ENCODE peak calls at places on chromosomes 13 and 19, in seven cellular contexts. One of them, this sample, is unnamed.
A peak's percentile ranks its signal among the peaks of the same experiment; 100 is the strongest.

GRCh38 chr13:85651440-85651839 is 147.8 kb downstream of the SLITRK6 start:
- DNase-seq in GOT3: no peak
- DNase-seq in GM12892: no peak
- DNase-seq in CD4-positive, alpha-beta T cell: no peak
- DNase-seq in BJ: no peak
- DNase-seq in tibial artery: no peak
- DNase-seq in stimulated activated naive B cell treated with anti-CD40 and anti-IgM and Interleukin-4, amounts not matched to agents 10 μg/mL and 1 μg/mL and 100 μg/mL, for 72 hours: no peak
- DNase-seq in this sample: no peak

GRCh38 chr13:34627499-34627898 is 314.6 kb upstream of the NBEA start:
- DNase-seq in BJ: no peak
- DNase-seq in tibial artery: no peak
- DNase-seq in GM12892: no peak
- DNase-seq in stimulated activated naive B cell treated with anti-CD40 and anti-IgM and Interleukin-4, amounts not matched to agents 10 μg/mL and 1 μg/mL and 100 μg/mL, for 72 hours: no peak
- DNase-seq in CD4-positive, alpha-beta T cell: no peak
- DNase-seq in GOT3: no peak
- DNase-seq in this sample: no peak

GRCh38 chr13:99985243-99985874 is 3.8 kb downstream of the ZIC2 start:
- DNase-seq in BJ: no peak
- DNase-seq in stimulated activated naive B cell treated with anti-CD40 and anti-IgM and Interleukin-4, amounts not matched to agents 10 μg/mL and 1 μg/mL and 100 μg/mL, for 72 hours: no peak
- DNase-seq in CD4-positive, alpha-beta T cell: peak; percentile 37
- DNase-seq in GM12892: no peak
- DNase-seq in tibial artery: no peak
- DNase-seq in GOT3: no peak
- DNase-seq in this sample: no peak

GRCh38 chr19:51503891-51504290 is 2.3 kb upstream of the SIGLEC12 start:
- DNase-seq in BJ: no peak
- DNase-seq in CD4-positive, alpha-beta T cell: no peak
- DNase-seq in GOT3: no peak
- DNase-seq in tibial artery: no peak
- DNase-seq in stimulated activated naive B cell treated with anti-CD40 and anti-IgM and Interleukin-4, amounts not matched to agents 10 μg/mL and 1 μg/mL and 100 μg/mL, for 72 hours: no peak
- DNase-seq in GM12892: no peak
- DNase-seq in this sample: no peak

GRCh38 chr19:18418725-18419194 is 438 bp upstream of the SSBP4 start:
- DNase-seq in BJ: no peak
- DNase-seq in tibial artery: peak; percentile 65
- DNase-seq in GM12892: no peak
- DNase-seq in GOT3: no peak
- DNase-seq in stimulated activated naive B cell treated with anti-CD40 and anti-IgM and Interleukin-4, amounts not matched to agents 10 μg/mL and 1 μg/mL and 100 μg/mL, for 72 hours: no peak
- DNase-seq in CD4-positive, alpha-beta T cell: no peak
- DNase-seq in this sample: peak; percentile 66

GRCh38 chr19:30755581-30755980 is 383.4 kb downstream of the ZNF536 start:
- DNase-seq in CD4-positive, alpha-beta T cell: no peak
- DNase-seq in GM12892: no peak
- DNase-seq in GOT3: no peak
- DNase-seq in stimulated activated naive B cell treated with anti-CD40 and anti-IgM and Interleukin-4, amounts not matched to agents 10 μg/mL and 1 μg/mL and 100 μg/mL, for 72 hours: no peak
- DNase-seq in BJ: no peak
- DNase-seq in tibial artery: no peak
- DNase-seq in this sample: no peak

GRCh38 chr19:16325161-16325527 is 518 bp downstream of the KLF2 start:
- DNase-seq in BJ: no peak
- DNase-seq in GOT3: no peak
- DNase-seq in CD4-positive, alpha-beta T cell: peak; percentile 63
- DNase-seq in stimulated activated naive B cell treated with anti-CD40 and anti-IgM and Interleukin-4, amounts not matched to agents 10 μg/mL and 1 μg/mL and 100 μg/mL, for 72 hours: peak; percentile 42
- DNase-seq in tibial artery: no peak
- DNase-seq in GM12892: no peak
- DNase-seq in this sample: peak; percentile 52

GRCh38 chr13:58843567-58843966 is 1212.0 kb downstream of the PCDH17 start:
- DNase-seq in BJ: no peak
- DNase-seq in CD4-positive, alpha-beta T cell: no peak
- DNase-seq in stimulated activated naive B cell treated with anti-CD40 and anti-IgM and Interleukin-4, amounts not matched to agents 10 μg/mL and 1 μg/mL and 100 μg/mL, for 72 hours: no peak
- DNase-seq in GOT3: no peak
- DNase-seq in tibial artery: no peak
- DNase-seq in GM12892: no peak
- DNase-seq in this sample: no peak

GRCh38 chr19:37931941-37932655 is 25.1 kb downstream of the SIPA1L3 start:
- DNase-seq in stimulated activated naive B cell treated with anti-CD40 and anti-IgM and Interleukin-4, amounts not matched to agents 10 μg/mL and 1 μg/mL and 100 μg/mL, for 72 hours: peak; percentile 54
- DNase-seq in CD4-positive, alpha-beta T cell: no peak
- DNase-seq in tibial artery: peak; percentile 55
- DNase-seq in BJ: no peak
- DNase-seq in GOT3: no peak
- DNase-seq in GM12892: peak; percentile 47
- DNase-seq in this sample: peak; percentile 18

GRCh38 chr19:32324631-32325215 is 20.7 kb upstream of the ZNF507 start:
- DNase-seq in GM12892: no peak
- DNase-seq in CD4-positive, alpha-beta T cell: no peak
- DNase-seq in BJ: no peak
- DNase-seq in tibial artery: no peak
- DNase-seq in stimulated activated naive B cell treated with anti-CD40 and anti-IgM and Interleukin-4, amounts not matched to agents 10 μg/mL and 1 μg/mL and 100 μg/mL, for 72 hours: no peak
- DNase-seq in GOT3: no peak
- DNase-seq in this sample: no peak

GRCh38 chr13:30600470-30600869 is 17.2 kb upstream of the USPL1 start:
- DNase-seq in CD4-positive, alpha-beta T cell: no peak
- DNase-seq in tibial artery: no peak
- DNase-seq in GM12892: no peak
- DNase-seq in stimulated activated naive B cell treated with anti-CD40 and anti-IgM and Interleukin-4, amounts not matched to agents 10 μg/mL and 1 μg/mL and 100 μg/mL, for 72 hours: no peak
- DNase-seq in GOT3: no peak
- DNase-seq in BJ: no peak
- DNase-seq in this sample: no peak

GRCh38 chr13:29483211-29483610 is 112.3 kb downstream of the SLC7A1 start:
- DNase-seq in BJ: no peak
- DNase-seq in CD4-positive, alpha-beta T cell: no peak
- DNase-seq in stimulated activated naive B cell treated with anti-CD40 and anti-IgM and Interleukin-4, amounts not matched to agents 10 μg/mL and 1 μg/mL and 100 μg/mL, for 72 hours: no peak
- DNase-seq in tibial artery: no peak
- DNase-seq in GOT3: no peak
- DNase-seq in GM12892: no peak
- DNase-seq in this sample: no peak

GRCh38 chr13:43935878-43936277 is 56.2 kb downstream of the LACC1 start:
- DNase-seq in GOT3: no peak
- DNase-seq in GM12892: no peak
- DNase-seq in BJ: no peak
- DNase-seq in tibial artery: no peak
- DNase-seq in CD4-positive, alpha-beta T cell: no peak
- DNase-seq in stimulated activated naive B cell treated with anti-CD40 and anti-IgM and Interleukin-4, amounts not matched to agents 10 μg/mL and 1 μg/mL and 100 μg/mL, for 72 hours: no peak
- DNase-seq in this sample: no peak

GRCh38 chr19:29752450-29753025 is 37.5 kb upstream of the C19orf12 start:
- DNase-seq in GM12892: no peak
- DNase-seq in BJ: no peak
- DNase-seq in tibial artery: no peak
- DNase-seq in stimulated activated naive B cell treated with anti-CD40 and anti-IgM and Interleukin-4, amounts not matched to agents 10 μg/mL and 1 μg/mL and 100 μg/mL, for 72 hours: no peak
- DNase-seq in CD4-positive, alpha-beta T cell: no peak
- DNase-seq in GOT3: no peak
- DNase-seq in this sample: no peak

GRCh38 chr19:44848036-44848804 is 2.1 kb downstream of the NECTIN2 start:
- DNase-seq in BJ: no peak
- DNase-seq in stimulated activated naive B cell treated with anti-CD40 and anti-IgM and Interleukin-4, amounts not matched to agents 10 μg/mL and 1 μg/mL and 100 μg/mL, for 72 hours: no peak
- DNase-seq in GM12892: no peak
- DNase-seq in CD4-positive, alpha-beta T cell: no peak
- DNase-seq in tibial artery: peak; percentile 33
- DNase-seq in GOT3: no peak
- DNase-seq in this sample: peak; percentile 26

GRCh38 chr13:92948034-92948433 is 278.6 kb upstream of the GPC6 start:
- DNase-seq in BJ: no peak
- DNase-seq in CD4-positive, alpha-beta T cell: no peak
- DNase-seq in GM12892: no peak
- DNase-seq in GOT3: no peak
- DNase-seq in stimulated activated naive B cell treated with anti-CD40 and anti-IgM and Interleukin-4, amounts not matched to agents 10 μg/mL and 1 μg/mL and 100 μg/mL, for 72 hours: no peak
- DNase-seq in tibial artery: no peak
- DNase-seq in this sample: no peak

GRCh38 chr19:35120492-35120891 is 4.9 kb downstream of the FXYD3 start:
- DNase-seq in GOT3: peak; percentile 31
- DNase-seq in CD4-positive, alpha-beta T cell: no peak
- DNase-seq in BJ: peak; percentile 41
- DNase-seq in GM12892: no peak
- DNase-seq in tibial artery: peak; percentile 60
- DNase-seq in stimulated activated naive B cell treated with anti-CD40 and anti-IgM and Interleukin-4, amounts not matched to agents 10 μg/mL and 1 μg/mL and 100 μg/mL, for 72 hours: peak; percentile 45
- DNase-seq in this sample: no peak

GRCh38 chr19:2800506-2800905 is 15.2 kb downstream of the THOP1 start:
- DNase-seq in CD4-positive, alpha-beta T cell: no peak
- DNase-seq in tibial artery: no peak
- DNase-seq in BJ: no peak
- DNase-seq in GM12892: no peak
- DNase-seq in stimulated activated naive B cell treated with anti-CD40 and anti-IgM and Interleukin-4, amounts not matched to agents 10 μg/mL and 1 μg/mL and 100 μg/mL, for 72 hours: no peak
- DNase-seq in GOT3: no peak
- DNase-seq in this sample: no peak

GRCh38 chr19:2487780-2488330 is 11.9 kb downstream of the GADD45B start:
- DNase-seq in stimulated activated naive B cell treated with anti-CD40 and anti-IgM and Interleukin-4, amounts not matched to agents 10 μg/mL and 1 μg/mL and 100 μg/mL, for 72 hours: no peak
- DNase-seq in CD4-positive, alpha-beta T cell: no peak
- DNase-seq in GM12892: peak; percentile 23
- DNase-seq in BJ: no peak
- DNase-seq in GOT3: no peak
- DNase-seq in tibial artery: no peak
- DNase-seq in this sample: no peak

GRCh38 chr19:16001481-16002312 is 52.9 kb downstream of the OR10H4 start:
- DNase-seq in stimulated activated naive B cell treated with anti-CD40 and anti-IgM and Interleukin-4, amounts not matched to agents 10 μg/mL and 1 μg/mL and 100 μg/mL, for 72 hours: peak; percentile 34
- DNase-seq in tibial artery: no peak
- DNase-seq in CD4-positive, alpha-beta T cell: no peak
- DNase-seq in GOT3: no peak
- DNase-seq in GM12892: no peak
- DNase-seq in BJ: no peak
- DNase-seq in this sample: no peak

GRCh38 chr13:20114066-20114465 is 46.8 kb downstream of the GJA3 start:
- DNase-seq in BJ: no peak
- DNase-seq in stimulated activated naive B cell treated with anti-CD40 and anti-IgM and Interleukin-4, amounts not matched to agents 10 μg/mL and 1 μg/mL and 100 μg/mL, for 72 hours: no peak
- DNase-seq in GOT3: no peak
- DNase-seq in GM12892: no peak
- DNase-seq in CD4-positive, alpha-beta T cell: no peak
- DNase-seq in tibial artery: no peak
- DNase-seq in this sample: no peak

GRCh38 chr13:84961023-84961422 is 838.2 kb downstream of the SLITRK6 start:
- DNase-seq in CD4-positive, alpha-beta T cell: no peak
- DNase-seq in tibial artery: no peak
- DNase-seq in stimulated activated naive B cell treated with anti-CD40 and anti-IgM and Interleukin-4, amounts not matched to agents 10 μg/mL and 1 μg/mL and 100 μg/mL, for 72 hours: no peak
- DNase-seq in BJ: no peak
- DNase-seq in GM12892: no peak
- DNase-seq in GOT3: no peak
- DNase-seq in this sample: no peak

GRCh38 chr13:42525035-42525504 is 48.9 kb upstream of the TNFSF11 start:
- DNase-seq in BJ: no peak
- DNase-seq in stimulated activated naive B cell treated with anti-CD40 and anti-IgM and Interleukin-4, amounts not matched to agents 10 μg/mL and 1 μg/mL and 100 μg/mL, for 72 hours: no peak
- DNase-seq in tibial artery: no peak
- DNase-seq in GOT3: no peak
- DNase-seq in GM12892: no peak
- DNase-seq in CD4-positive, alpha-beta T cell: no peak
- DNase-seq in this sample: no peak

GRCh38 chr13:102825400-102825799 is 20.4 kb upstream of the ERCC5 start:
- DNase-seq in GOT3: no peak
- DNase-seq in CD4-positive, alpha-beta T cell: no peak
- DNase-seq in stimulated activated naive B cell treated with anti-CD40 and anti-IgM and Interleukin-4, amounts not matched to agents 10 μg/mL and 1 μg/mL and 100 μg/mL, for 72 hours: no peak
- DNase-seq in BJ: no peak
- DNase-seq in GM12892: no peak
- DNase-seq in tibial artery: no peak
- DNase-seq in this sample: no peak

GRCh38 chr19:30360378-30361106 is 11.6 kb upstream of the ZNF536 start:
- DNase-seq in tibial artery: no peak
- DNase-seq in GM12892: no peak
- DNase-seq in stimulated activated naive B cell treated with anti-CD40 and anti-IgM and Interleukin-4, amounts not matched to agents 10 μg/mL and 1 μg/mL and 100 μg/mL, for 72 hours: no peak
- DNase-seq in GOT3: no peak
- DNase-seq in CD4-positive, alpha-beta T cell: no peak
- DNase-seq in BJ: no peak
- DNase-seq in this sample: no peak

This sample was measured in uterus.